ENCODE peak calls at places on chromosomes 1 and 21, in eight cellular contexts. S is left lung; C is GM12865; O is LHCN-M2; A is astrocyte of the spinal cord; V is fibroblast of mammary gland; L is D341Med; B is activated CD8-positive, alpha-beta T cell treated with anti-CD3 and anti-CD28 coated beads for 36 hours. T is an unnamed sample.

GRCh38 chr1:228284521-228284920 is 76.7 kb downstream of the OBSCN start:
- DNase-seq in S (peak), C (no peak), O (no peak), A (no peak), V (no peak), L (no peak), B (no peak), T (no peak)

GRCh38 chr1:165424454-165425283 is 20.3 kb downstream of the RXRG start:
- DNase-seq in S (no peak), C (peak), O (no peak), A (no peak), V (peak), L (no peak), B (no peak), T (no peak)

GRCh38 chr1:161439280-161440232 is 65.7 kb upstream of the FCGR2A start:
- DNase-seq in S (peak), C (peak), O (peak), A (peak), V (peak), L (peak), B (peak), T (no peak)

GRCh38 chr1:228334226-228334935 is 72.3 kb downstream of the TRIM11 start:
- DNase-seq in S (peak), C (no peak), O (no peak), A (no peak), V (no peak), L (no peak), B (no peak), T (no peak)

GRCh38 chr1:85048296-85049064 is at the start of gene MCOLN3:
- DNase-seq in S (peak), C (peak), O (no peak), A (no peak), V (peak), L (peak), B (peak), T (peak)

GRCh38 chr1:216849141-216849540 is 125.9 kb upstream of the ESRRG start:
- DNase-seq in S (no peak), C (no peak), O (no peak), A (no peak), V (no peak), L (no peak), B (no peak), T (no peak)

GRCh38 chr21:36330904-36331303 is 10.9 kb downstream of the MORC3 start:
- DNase-seq in S (no peak), C (peak), O (peak), A (peak), V (peak), L (peak), B (peak), T (peak)

GRCh38 chr21:41141031-41141457 is 26.9 kb upstream of the BACE2 start:
- DNase-seq in S (no peak), C (no peak), O (peak), A (peak), V (peak), L (no peak), B (no peak), T (no peak)

GRCh38 chr1:167432780-167433179 is 85.5 kb downstream of the CD247 start:
- DNase-seq in S (no peak), C (no peak), O (no peak), A (no peak), V (no peak), L (peak), B (no peak), T (no peak)

GRCh38 chr1:40776236-40777072 is 7.1 kb upstream of the KCNQ4 start:
- DNase-seq in S (no peak), C (no peak), O (no peak), A (no peak), V (no peak), L (no peak), B (no peak), T (no peak)

GRCh38 chr1:22416555-22417454 is 34.8 kb upstream of the ZBTB40 start:
- DNase-seq in S (peak), C (peak), O (peak), A (peak), V (peak), L (peak), B (peak), T (peak)

GRCh38 chr1:32199717-32200072 is 700 bp upstream of the CCDC28B start:
- DNase-seq in S (peak), C (no peak), O (no peak), A (no peak), V (no peak), L (no peak), B (no peak), T (no peak)

GRCh38 chr21:28867401-28867800 is 125.3 kb downstream of the LTN1 start:
- DNase-seq in S (no peak), C (no peak), O (no peak), A (peak), V (peak), L (no peak), B (no peak), T (no peak)